ENCODE peak calls at places on chromosomes 2 and 18, in ten cellular contexts. One of them, this sample, is unnamed.

GRCh38 chr2:20430461-20431302 is 16.2 kb upstream of the RHOB start:
- DNase-seq in fibroblast of lung: no peak
- DNase-seq in GM23248: peak
- DNase-seq in MM.1S: no peak
- DNase-seq in colonic mucosa: no peak
- DNase-seq in mesendoderm: no peak
- DNase-seq in PC-9: no peak
- DNase-seq in brain microvascular endothelial cell: no peak
- DNase-seq in GM12878: no peak
- DNase-seq in foreskin fibroblast: peak
- DNase-seq in this sample: no peak

GRCh38 chr18:55462652-55463051 is 125.3 kb downstream of the TCF4 start:
- DNase-seq in fibroblast of lung: no peak
- DNase-seq in foreskin fibroblast: no peak
- DNase-seq in GM12878: no peak
- DNase-seq in GM23248: no peak
- DNase-seq in PC-9: no peak
- DNase-seq in MM.1S: no peak
- DNase-seq in brain microvascular endothelial cell: no peak
- DNase-seq in colonic mucosa: no peak
- DNase-seq in mesendoderm: no peak
- DNase-seq in this sample: no peak

GRCh38 chr18:25349131-25349925 is 2.6 kb downstream of the ZNF521 start:
- DNase-seq in colonic mucosa: no peak
- DNase-seq in brain microvascular endothelial cell: peak
- DNase-seq in fibroblast of lung: peak
- DNase-seq in MM.1S: peak
- DNase-seq in GM23248: peak
- DNase-seq in GM12878: no peak
- DNase-seq in PC-9: no peak
- DNase-seq in mesendoderm: peak
- DNase-seq in foreskin fibroblast: peak
- DNase-seq in this sample: no peak

GRCh38 chr2:157894694-157895450 is 18.7 kb upstream of the ACVR1 start:
- DNase-seq in GM23248: peak
- DNase-seq in PC-9: no peak
- DNase-seq in colonic mucosa: no peak
- DNase-seq in fibroblast of lung: peak
- DNase-seq in mesendoderm: no peak
- DNase-seq in MM.1S: no peak
- DNase-seq in GM12878: no peak
- DNase-seq in brain microvascular endothelial cell: peak
- DNase-seq in foreskin fibroblast: peak
- DNase-seq in this sample: no peak

GRCh38 chr2:149002891-149003740 is 35.4 kb upstream of the LYPD6B start:
- DNase-seq in fibroblast of lung: no peak
- DNase-seq in foreskin fibroblast: peak
- DNase-seq in PC-9: no peak
- DNase-seq in GM12878: no peak
- DNase-seq in colonic mucosa: no peak
- DNase-seq in GM23248: peak
- DNase-seq in MM.1S: no peak
- DNase-seq in brain microvascular endothelial cell: no peak
- DNase-seq in mesendoderm: no peak
- DNase-seq in this sample: no peak

GRCh38 chr2:126698376-126698775 is 42.4 kb downstream of the GYPC start:
- DNase-seq in GM23248: no peak
- DNase-seq in PC-9: no peak
- DNase-seq in foreskin fibroblast: no peak
- DNase-seq in GM12878: no peak
- DNase-seq in fibroblast of lung: no peak
- DNase-seq in MM.1S: no peak
- DNase-seq in brain microvascular endothelial cell: no peak
- DNase-seq in colonic mucosa: no peak
- DNase-seq in mesendoderm: no peak
- DNase-seq in this sample: no peak

GRCh38 chr2:263022-263738 is 652 bp downstream of the SH3YL1 start:
- DNase-seq in GM12878: no peak
- DNase-seq in mesendoderm: no peak
- DNase-seq in PC-9: no peak
- DNase-seq in MM.1S: no peak
- DNase-seq in brain microvascular endothelial cell: no peak
- DNase-seq in fibroblast of lung: no peak
- DNase-seq in foreskin fibroblast: no peak
- DNase-seq in GM23248: no peak
- DNase-seq in colonic mucosa: peak
- DNase-seq in this sample: no peak

GRCh38 chr2:166665991-166666940 is 172.2 kb upstream of the SCN7A start:
- DNase-seq in MM.1S: no peak
- DNase-seq in GM12878: no peak
- DNase-seq in PC-9: no peak
- DNase-seq in foreskin fibroblast: peak
- DNase-seq in fibroblast of lung: peak
- DNase-seq in GM23248: peak
- DNase-seq in brain microvascular endothelial cell: peak
- DNase-seq in mesendoderm: no peak
- DNase-seq in colonic mucosa: no peak
- DNase-seq in this sample: no peak

GRCh38 chr18:12015697-12016062 is 34.4 kb downstream of the IMPA2 start:
- DNase-seq in colonic mucosa: peak
- DNase-seq in brain microvascular endothelial cell: no peak
- DNase-seq in foreskin fibroblast: peak
- DNase-seq in fibroblast of lung: peak
- DNase-seq in PC-9: no peak
- DNase-seq in MM.1S: no peak
- DNase-seq in mesendoderm: no peak
- DNase-seq in GM23248: peak
- DNase-seq in GM12878: no peak
- DNase-seq in this sample: no peak

GRCh38 chr2:101518470-101519172 is 43.7 kb upstream of the RFX8 start:
- DNase-seq in GM23248: peak
- DNase-seq in fibroblast of lung: peak
- DNase-seq in colonic mucosa: peak
- DNase-seq in GM12878: no peak
- DNase-seq in brain microvascular endothelial cell: peak
- DNase-seq in PC-9: peak
- DNase-seq in foreskin fibroblast: peak
- DNase-seq in mesendoderm: peak
- DNase-seq in MM.1S: no peak
- DNase-seq in this sample: peak

GRCh38 chr18:6482198-6482977 is 67.7 kb upstream of the L3MBTL4 start:
- DNase-seq in foreskin fibroblast: peak
- DNase-seq in GM12878: no peak
- DNase-seq in colonic mucosa: peak
- DNase-seq in MM.1S: peak
- DNase-seq in fibroblast of lung: peak
- DNase-seq in PC-9: peak
- DNase-seq in mesendoderm: peak
- DNase-seq in GM23248: peak
- DNase-seq in brain microvascular endothelial cell: peak
- DNase-seq in this sample: no peak

GRCh38 chr2:37713258-37713700 is 41.8 kb upstream of the CDC42EP3 start:
- DNase-seq in fibroblast of lung: peak
- DNase-seq in colonic mucosa: no peak
- DNase-seq in foreskin fibroblast: peak
- DNase-seq in GM12878: peak
- DNase-seq in MM.1S: peak
- DNase-seq in PC-9: no peak
- DNase-seq in GM23248: peak
- DNase-seq in brain microvascular endothelial cell: peak
- DNase-seq in mesendoderm: no peak
- DNase-seq in this sample: no peak

GRCh38 chr2:83665154-83665553 is 793.9 kb downstream of the SUCLG1 start:
- DNase-seq in brain microvascular endothelial cell: no peak
- DNase-seq in fibroblast of lung: no peak
- DNase-seq in colonic mucosa: no peak
- DNase-seq in mesendoderm: no peak
- DNase-seq in PC-9: no peak
- DNase-seq in GM23248: no peak
- DNase-seq in MM.1S: no peak
- DNase-seq in GM12878: no peak
- DNase-seq in foreskin fibroblast: no peak
- DNase-seq in this sample: no peak

DNA sequence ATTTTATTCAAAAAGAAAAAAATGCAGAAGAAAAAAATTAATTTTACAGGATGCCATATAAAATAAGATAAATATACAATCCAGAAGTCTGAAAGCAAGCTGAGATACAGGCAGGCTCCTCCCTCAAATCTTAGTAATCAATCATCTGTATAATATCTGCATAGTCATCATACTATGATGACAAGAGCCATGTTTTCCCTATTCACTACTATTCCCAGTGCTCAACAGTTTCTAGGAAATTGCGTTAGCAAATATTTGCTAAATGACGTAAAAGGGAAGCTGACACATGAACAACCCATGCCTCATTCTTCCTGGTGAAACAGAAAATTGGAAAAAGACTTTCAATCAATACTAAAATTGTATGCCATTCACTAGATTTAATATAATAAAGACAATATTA is 793.2 kb downstream of the SUCLG1 start:
- DNase-seq in PC-9: no peak
- DNase-seq in MM.1S: no peak
- DNase-seq in GM23248: peak
- DNase-seq in colonic mucosa: no peak
- DNase-seq in mesendoderm: no peak
- DNase-seq in brain microvascular endothelial cell: no peak
- DNase-seq in foreskin fibroblast: peak
- DNase-seq in GM12878: no peak
- DNase-seq in fibroblast of lung: peak
- DNase-seq in this sample: no peak
- H3K4me3 ChIP-seq in PC-9: no peak
- H3K4me3 ChIP-seq in MM.1S: no peak
- H3K4me3 ChIP-seq in GM23248: no peak
- H3K4me3 ChIP-seq in colonic mucosa: no peak
- H3K4me3 ChIP-seq in mesendoderm: no peak
- H3K4me3 ChIP-seq in brain microvascular endothelial cell: no peak
- H3K4me3 ChIP-seq in foreskin fibroblast: no peak
- H3K4me3 ChIP-seq in GM12878: no peak
- H3K4me3 ChIP-seq in fibroblast of lung: no peak
- H3K4me3 ChIP-seq in this sample: no peak

DNA sequence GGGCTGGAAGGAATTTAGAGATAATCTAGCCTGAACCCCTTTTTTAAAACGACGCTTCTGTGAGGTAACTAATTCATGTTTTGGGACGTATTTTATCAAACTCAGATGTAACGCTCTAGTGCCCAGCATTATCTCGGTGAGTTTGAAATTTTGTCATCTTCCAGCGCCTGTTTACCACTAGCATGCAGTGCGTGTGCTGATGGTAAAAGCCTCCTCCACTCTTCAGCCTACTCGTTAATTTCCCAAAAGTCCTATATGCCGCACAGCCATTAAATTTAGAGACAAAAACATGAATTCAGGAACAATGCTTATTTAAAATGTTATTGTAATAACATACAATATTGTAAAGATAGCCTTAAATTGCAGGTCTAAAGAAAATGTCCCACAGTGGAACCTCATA is 2.8 kb downstream of the ZCCHC2 start:
- DNase-seq in GM23248: no peak
- DNase-seq in PC-9: no peak
- DNase-seq in foreskin fibroblast: no peak
- DNase-seq in colonic mucosa: no peak
- DNase-seq in brain microvascular endothelial cell: no peak
- DNase-seq in MM.1S: no peak
- DNase-seq in GM12878: no peak
- DNase-seq in mesendoderm: no peak
- DNase-seq in fibroblast of lung: no peak
- DNase-seq in this sample: no peak
- H3K4me3 ChIP-seq in GM23248: peak
- H3K4me3 ChIP-seq in PC-9: peak
- H3K4me3 ChIP-seq in foreskin fibroblast: peak
- H3K4me3 ChIP-seq in colonic mucosa: peak
- H3K4me3 ChIP-seq in brain microvascular endothelial cell: peak
- H3K4me3 ChIP-seq in MM.1S: peak
- H3K4me3 ChIP-seq in GM12878: peak
- H3K4me3 ChIP-seq in mesendoderm: no peak
- H3K4me3 ChIP-seq in fibroblast of lung: peak
- H3K4me3 ChIP-seq in this sample: peak

DNA sequence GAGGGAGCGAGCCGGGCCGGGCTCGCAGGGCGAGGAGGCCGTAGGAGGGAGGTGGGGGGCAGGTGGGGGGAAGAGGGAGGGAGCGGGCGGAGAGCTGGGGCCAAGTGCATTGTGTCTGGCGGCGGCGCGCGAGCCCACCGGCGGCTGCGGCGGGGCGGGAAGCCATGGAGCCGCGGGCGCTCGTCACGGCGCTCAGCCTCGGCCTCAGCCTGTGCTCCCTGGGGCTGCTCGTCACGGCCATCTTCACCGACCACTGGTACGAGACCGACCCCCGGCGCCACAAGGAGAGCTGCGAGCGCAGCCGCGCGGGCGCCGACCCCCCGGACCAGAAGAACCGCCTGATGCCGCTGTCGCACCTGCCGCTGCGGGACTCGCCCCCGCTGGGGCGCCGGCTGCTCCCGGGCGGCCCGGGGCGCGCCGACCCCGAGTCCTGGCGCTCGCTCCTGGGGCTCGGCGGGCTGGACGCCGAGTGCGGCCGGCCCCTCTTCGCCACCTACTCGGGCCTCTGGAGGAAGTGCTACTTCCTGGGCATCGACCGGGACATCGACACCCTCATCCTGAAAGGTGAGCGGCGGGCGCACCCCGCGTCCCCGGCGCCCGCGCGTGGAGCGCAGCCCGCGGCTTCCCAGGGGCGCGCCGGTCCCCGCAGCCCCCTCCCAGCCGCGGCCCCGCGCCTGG is at the start of gene TMEM178A:
- DNase-seq in PC-9: no peak
- DNase-seq in GM23248: peak
- DNase-seq in MM.1S: no peak
- DNase-seq in brain microvascular endothelial cell: no peak
- DNase-seq in fibroblast of lung: peak
- DNase-seq in foreskin fibroblast: peak
- DNase-seq in GM12878: no peak
- DNase-seq in mesendoderm: peak
- DNase-seq in colonic mucosa: no peak
- DNase-seq in this sample: no peak
- H3K4me3 ChIP-seq in PC-9: no peak
- H3K4me3 ChIP-seq in GM23248: peak
- H3K4me3 ChIP-seq in MM.1S: no peak
- H3K4me3 ChIP-seq in brain microvascular endothelial cell: peak
- H3K4me3 ChIP-seq in fibroblast of lung: peak
- H3K4me3 ChIP-seq in foreskin fibroblast: peak
- H3K4me3 ChIP-seq in GM12878: no peak
- H3K4me3 ChIP-seq in mesendoderm: peak
- H3K4me3 ChIP-seq in colonic mucosa: peak
- H3K4me3 ChIP-seq in this sample: no peak

DNA sequence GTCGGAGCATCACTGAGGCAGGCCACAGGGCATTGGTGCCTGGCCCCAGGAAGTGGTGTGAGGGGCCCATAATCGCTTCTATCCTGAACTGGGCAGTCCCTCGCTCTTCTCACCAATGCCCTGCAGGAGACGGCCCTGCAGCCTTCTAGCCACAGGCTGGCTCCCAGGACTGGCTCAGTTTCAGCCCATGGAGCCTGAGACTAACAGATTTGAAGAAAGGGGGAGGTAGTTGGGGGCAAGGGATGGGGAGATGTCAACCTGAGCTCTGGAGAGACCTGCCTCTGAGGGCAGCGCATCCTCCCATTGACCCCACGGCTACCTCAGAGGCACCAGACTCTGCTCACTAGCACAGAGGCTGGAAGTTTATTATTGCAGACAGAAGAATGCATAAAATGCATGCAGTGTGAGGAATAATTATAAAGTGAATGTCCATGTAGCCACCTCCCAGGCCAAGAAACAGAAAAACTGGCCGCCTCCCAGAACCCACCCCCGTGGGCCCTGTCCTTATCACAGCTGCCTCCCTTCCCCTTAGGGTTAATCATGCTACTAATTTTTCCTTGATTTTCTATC is 1.4 kb downstream of the TOGARAM2 start:
- DNase-seq in GM23248: no peak
- DNase-seq in foreskin fibroblast: no peak
- DNase-seq in MM.1S: no peak
- DNase-seq in fibroblast of lung: peak
- DNase-seq in mesendoderm: no peak
- DNase-seq in PC-9: no peak
- DNase-seq in brain microvascular endothelial cell: no peak
- DNase-seq in colonic mucosa: no peak
- DNase-seq in GM12878: no peak
- DNase-seq in this sample: no peak
- H3K4me3 ChIP-seq in GM23248: no peak
- H3K4me3 ChIP-seq in foreskin fibroblast: no peak
- H3K4me3 ChIP-seq in MM.1S: no peak
- H3K4me3 ChIP-seq in fibroblast of lung: no peak
- H3K4me3 ChIP-seq in mesendoderm: no peak
- H3K4me3 ChIP-seq in PC-9: no peak
- H3K4me3 ChIP-seq in brain microvascular endothelial cell: no peak
- H3K4me3 ChIP-seq in colonic mucosa: no peak
- H3K4me3 ChIP-seq in GM12878: no peak
- H3K4me3 ChIP-seq in this sample: no peak

This sample was measured in LNCaP clone FGC.